ENCODE peak calls at places on chromosomes 1 and 21, in five cellular contexts. One of them, this sample, is unnamed. For H3K27me3, the result is how much of the 10 kb centered on the place peaks cover.

GRCh38 chr1:209643295-209644020 is 8.8 kb downstream of the LAMB3 start:
- DNase-seq in stomach: no peak
- DNase-seq in astrocyte: no peak
- DNase-seq in PC-3: no peak
- DNase-seq in uterus: peak
- DNase-seq in this sample: no peak

GRCh38 chr1:222095606-222096475 is 354.0 kb upstream of the DUSP10 start:
- DNase-seq in uterus: no peak
- DNase-seq in stomach: peak
- DNase-seq in PC-3: peak
- DNase-seq in astrocyte: no peak
- DNase-seq in this sample: peak

GRCh38 chr1:77322061-77322900 is 40.5 kb downstream of the AK5 start:
- DNase-seq in astrocyte: peak
- DNase-seq in uterus: no peak
- DNase-seq in stomach: no peak
- DNase-seq in PC-3: peak
- DNase-seq in this sample: peak

GRCh38 chr1:205597691-205598314 is 34.0 kb downstream of the ELK4 start:
- DNase-seq in astrocyte: no peak
- DNase-seq in uterus: no peak
- DNase-seq in stomach: no peak
- DNase-seq in PC-3: no peak
- DNase-seq in this sample: no peak

GRCh38 chr1:94304553-94304952 is 67.2 kb upstream of the ARHGAP29 start:
- DNase-seq in uterus: no peak
- DNase-seq in PC-3: peak
- DNase-seq in astrocyte: no peak
- DNase-seq in stomach: no peak
- DNase-seq in this sample: no peak

GRCh38 chr21:41289431-41289830 is 27.2 kb upstream of the FAM3B start:
- DNase-seq in PC-3: no peak
- DNase-seq in stomach: no peak
- DNase-seq in uterus: no peak
- DNase-seq in astrocyte: no peak
- DNase-seq in this sample: peak

GRCh38 chr1:58466618-58467241 is 79.8 kb downstream of the OMA1 start:
- DNase-seq in PC-3: no peak
- DNase-seq in stomach: no peak
- DNase-seq in astrocyte: no peak
- DNase-seq in uterus: no peak
- DNase-seq in this sample: peak

GRCh38 chr1:203278087-203278884 is 27.0 kb upstream of the BTG2 start:
- DNase-seq in uterus: peak
- DNase-seq in stomach: peak
- DNase-seq in astrocyte: peak
- DNase-seq in PC-3: no peak
- DNase-seq in this sample: peak

GRCh38 chr1:156788136-156788535 is 20.8 kb downstream of the PRCC start:
- DNase-seq in PC-3: no peak
- DNase-seq in astrocyte: no peak
- DNase-seq in uterus: no peak
- DNase-seq in stomach: no peak
- DNase-seq in this sample: no peak

GRCh38 chr1:67717876-67718275 is 32.9 kb downstream of the GADD45A start:
- DNase-seq in astrocyte: no peak
- DNase-seq in stomach: no peak
- DNase-seq in PC-3: peak
- DNase-seq in uterus: no peak
- DNase-seq in this sample: no peak

GRCh38 chr1:20184481-20184900 is 1.4 kb upstream of the UBXN10 start:
- DNase-seq in astrocyte: no peak
- DNase-seq in PC-3: no peak
- DNase-seq in uterus: no peak
- DNase-seq in stomach: no peak
- DNase-seq in this sample: no peak

GRCh38 chr1:29240400-29240837 is 4.1 kb downstream of the PTPRU start:
- DNase-seq in astrocyte: no peak
- DNase-seq in uterus: no peak
- DNase-seq in PC-3: no peak
- DNase-seq in stomach: no peak
- DNase-seq in this sample: peak

GRCh38 chr1:175369696-175370095 is 177.1 kb upstream of the KIAA0040 start:
- DNase-seq in stomach: no peak
- DNase-seq in PC-3: no peak
- DNase-seq in astrocyte: no peak
- DNase-seq in uterus: no peak
- DNase-seq in this sample: no peak

GRCh38 chr1:78586572-78586971 is 33.7 kb upstream of the IFI44L start:
- DNase-seq in PC-3: peak
- DNase-seq in uterus: no peak
- DNase-seq in astrocyte: peak
- DNase-seq in stomach: no peak
- DNase-seq in this sample: no peak

GRCh38 chr21:34183331-34183928 is 110.1 kb downstream of the MRPS6 start:
- DNase-seq in uterus: no peak
- DNase-seq in PC-3: no peak
- DNase-seq in astrocyte: no peak
- DNase-seq in stomach: no peak
- DNase-seq in this sample: no peak

DNA sequence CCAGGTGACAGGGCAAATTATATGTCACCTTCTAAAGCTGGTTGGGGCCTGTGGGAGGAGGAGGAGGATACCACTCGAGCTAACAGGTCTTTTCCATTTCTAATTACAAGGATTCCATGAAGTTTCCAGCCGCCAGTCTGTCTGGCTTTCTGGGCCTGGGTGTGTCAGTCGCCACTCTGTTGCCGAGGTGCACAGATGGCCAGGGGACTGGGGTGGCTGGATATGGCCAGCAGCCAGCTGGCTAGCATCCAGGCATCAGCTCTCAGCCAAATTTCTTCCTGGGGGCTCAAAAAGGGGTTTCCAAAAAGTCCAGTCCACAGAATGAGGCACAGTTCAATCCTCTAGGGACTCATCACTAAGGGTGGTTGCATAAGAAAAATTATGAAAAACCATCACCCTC is 32.4 kb downstream of the ITPKB start:
- DNase-seq in PC-3: no peak
- DNase-seq in astrocyte: no peak
- DNase-seq in stomach: no peak
- DNase-seq in uterus: no peak
- DNase-seq in this sample: no peak
- H3K27me3 ChIP-seq in PC-3: under half
- H3K27me3 ChIP-seq in astrocyte: under half
- H3K27me3 ChIP-seq in stomach: under half
- H3K27me3 ChIP-seq in uterus: under half
- H3K27me3 ChIP-seq in this sample: under half

DNA sequence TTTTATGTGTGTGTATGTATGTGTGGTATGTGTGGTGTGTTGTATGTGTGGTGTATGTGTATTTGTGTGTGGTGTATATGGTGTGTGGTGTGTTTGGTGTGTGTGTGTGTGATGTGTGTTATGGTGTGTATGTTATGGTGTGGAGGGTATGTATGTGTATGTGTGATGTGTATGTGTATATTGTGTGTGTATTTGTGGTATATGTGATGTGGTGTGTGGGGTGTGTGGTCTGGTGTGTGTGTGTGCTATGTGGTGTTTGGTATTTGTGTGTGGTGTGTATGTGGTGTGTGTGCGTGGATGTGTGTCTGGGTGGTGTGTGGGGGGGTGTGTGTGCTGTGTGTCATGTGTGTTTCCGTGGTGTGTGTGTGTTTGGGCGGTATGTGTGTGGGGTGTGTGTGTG is 59.3 kb downstream of the SH3BGR start:
- DNase-seq in astrocyte: no peak
- DNase-seq in uterus: no peak
- DNase-seq in stomach: no peak
- DNase-seq in PC-3: no peak
- DNase-seq in this sample: no peak
- H3K4me3 ChIP-seq in astrocyte: no peak
- H3K4me3 ChIP-seq in uterus: no peak
- H3K4me3 ChIP-seq in stomach: no peak
- H3K4me3 ChIP-seq in PC-3: no peak
- H3K4me3 ChIP-seq in this sample: no peak

GRCh38 chr1:3410435-3410915 is 44.0 kb upstream of the ARHGEF16 start:
- DNase-seq in PC-3: no peak
- DNase-seq in uterus: no peak
- DNase-seq in stomach: no peak
- DNase-seq in astrocyte: no peak
- DNase-seq in this sample: no peak
- H3K27me3 ChIP-seq in PC-3: half or more
- H3K27me3 ChIP-seq in uterus: under half
- H3K27me3 ChIP-seq in stomach: under half
- H3K27me3 ChIP-seq in astrocyte: under half
- H3K27me3 ChIP-seq in this sample: under half

DNA sequence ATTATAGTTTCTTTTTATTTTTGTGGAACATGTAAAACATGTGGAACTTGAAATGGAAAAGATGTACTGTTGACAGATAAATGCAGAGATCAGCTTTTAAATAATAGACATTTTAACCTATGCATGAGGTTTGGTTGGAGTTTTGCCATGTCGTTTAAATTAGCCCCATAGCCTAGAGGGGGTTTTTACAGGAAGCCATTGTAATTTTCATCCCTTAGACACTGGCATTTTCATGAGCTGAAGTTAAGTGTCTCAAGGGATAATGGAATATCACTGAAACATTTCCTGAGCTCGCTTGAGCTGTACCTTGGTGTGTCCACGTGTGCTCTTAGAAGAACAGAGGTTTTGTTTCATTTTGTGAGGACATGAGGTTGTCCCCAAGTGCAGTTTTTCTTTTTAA is 54.2 kb downstream of the HMCN1 start:
- DNase-seq in PC-3: no peak
- DNase-seq in astrocyte: no peak
- DNase-seq in stomach: no peak
- DNase-seq in uterus: no peak
- DNase-seq in this sample: no peak
- H3K4me3 ChIP-seq in PC-3: no peak
- H3K4me3 ChIP-seq in astrocyte: no peak
- H3K4me3 ChIP-seq in stomach: no peak
- H3K4me3 ChIP-seq in uterus: no peak
- H3K4me3 ChIP-seq in this sample: no peak

GRCh38 chr1:231424950-231425805 is 3.1 kb upstream of the EGLN1 start:
- DNase-seq in stomach: no peak
- DNase-seq in astrocyte: no peak
- DNase-seq in PC-3: peak
- DNase-seq in uterus: no peak
- DNase-seq in this sample: no peak
- H3K27me3 ChIP-seq in stomach: under half
- H3K27me3 ChIP-seq in astrocyte: under half
- H3K27me3 ChIP-seq in PC-3: under half
- H3K27me3 ChIP-seq in uterus: under half
- H3K27me3 ChIP-seq in this sample: under half

GRCh38 chr1:115672224-115673009 is 30.6 kb downstream of the VANGL1 start:
- DNase-seq in astrocyte: no peak
- DNase-seq in PC-3: no peak
- DNase-seq in stomach: no peak
- DNase-seq in uterus: no peak
- DNase-seq in this sample: no peak
- H3K4me3 ChIP-seq in astrocyte: no peak
- H3K4me3 ChIP-seq in PC-3: no peak
- H3K4me3 ChIP-seq in stomach: no peak
- H3K4me3 ChIP-seq in uterus: no peak
- H3K4me3 ChIP-seq in this sample: no peak

GRCh38 chr1:181038399-181038873 is 4.7 kb downstream of the MR1 start:
- DNase-seq in stomach: peak
- DNase-seq in PC-3: peak
- DNase-seq in uterus: peak
- DNase-seq in astrocyte: peak
- DNase-seq in this sample: peak

GRCh38 chr1:181040284-181040865 is 6.6 kb downstream of the MR1 start:
- DNase-seq in uterus: no peak
- DNase-seq in PC-3: no peak
- DNase-seq in stomach: no peak
- DNase-seq in astrocyte: no peak
- DNase-seq in this sample: no peak

GRCh38 chr1:181044449-181044966 is 10.7 kb downstream of the MR1 start:
- DNase-seq in stomach: peak
- DNase-seq in astrocyte: no peak
- DNase-seq in uterus: no peak
- DNase-seq in PC-3: peak
- DNase-seq in this sample: no peak

DNA sequence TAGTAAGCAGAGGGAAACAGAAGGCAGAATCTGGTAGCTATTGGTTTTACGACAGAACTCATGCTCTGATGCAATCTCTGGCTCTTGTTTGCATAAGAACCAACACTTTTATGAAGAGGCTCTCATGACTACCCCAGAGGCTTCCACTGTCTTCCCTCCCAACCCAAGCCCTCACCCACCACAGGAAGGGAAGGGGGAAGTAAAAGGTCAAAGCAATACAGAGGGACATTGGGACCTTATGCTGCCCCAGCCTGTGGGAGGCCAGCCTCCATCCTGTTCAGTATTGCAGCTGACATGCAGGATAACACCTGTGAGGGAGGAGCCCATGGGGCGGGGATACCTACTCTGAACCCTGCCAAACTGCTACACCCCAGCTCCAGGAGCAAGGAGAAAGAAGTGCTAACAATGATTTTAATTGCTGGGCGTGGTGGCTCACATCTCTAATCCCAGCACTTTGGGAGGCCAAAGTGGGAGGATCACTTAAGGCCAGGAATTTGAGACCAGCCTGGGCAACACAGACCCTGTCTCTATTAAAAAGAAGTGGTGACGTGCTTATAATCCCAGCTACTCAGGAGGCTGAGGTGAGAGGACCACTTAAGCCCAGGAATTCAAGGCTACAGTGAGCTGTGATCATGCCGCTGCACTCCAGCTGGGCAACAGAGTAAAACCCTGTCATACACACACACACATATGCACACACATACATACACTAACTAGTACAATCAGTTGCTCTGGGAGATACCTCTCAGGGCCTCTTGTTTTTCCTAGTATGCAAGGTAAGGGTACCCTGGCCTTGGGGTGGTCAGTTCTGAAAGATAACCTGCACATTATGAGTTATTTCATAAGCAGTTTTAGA is 9.5 kb downstream of the MR1 start:
- DNase-seq in uterus: no peak
- DNase-seq in stomach: no peak
- DNase-seq in PC-3: peak
- DNase-seq in astrocyte: no peak
- DNase-seq in this sample: peak
- H3K27me3 ChIP-seq in uterus: under half
- H3K27me3 ChIP-seq in stomach: under half
- H3K27me3 ChIP-seq in PC-3: under half
- H3K27me3 ChIP-seq in astrocyte: under half
- H3K27me3 ChIP-seq in this sample: under half

DNA sequence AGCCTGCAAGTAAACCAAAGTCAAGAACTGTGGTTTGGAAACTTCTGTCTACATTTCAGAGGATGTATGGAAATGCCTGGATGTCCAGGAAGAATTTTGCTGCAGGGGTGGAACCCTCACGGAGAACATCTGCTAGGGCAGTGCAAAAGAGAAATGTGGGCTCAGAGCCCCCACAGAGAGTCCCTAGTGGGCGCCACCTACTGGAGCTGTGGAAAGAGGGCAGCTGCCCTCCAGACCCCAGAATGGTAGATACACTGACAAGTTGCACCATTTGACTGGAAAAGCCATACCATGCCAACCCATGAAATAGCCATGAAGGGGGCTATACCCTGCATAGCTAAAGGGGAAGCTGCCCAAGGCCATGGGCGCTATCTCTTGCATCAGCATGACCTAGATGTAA is 1672.4 kb downstream of the KCNT2 start:
- DNase-seq in astrocyte: no peak
- DNase-seq in PC-3: no peak
- DNase-seq in stomach: no peak
- DNase-seq in uterus: no peak
- DNase-seq in this sample: no peak
- H3K4me3 ChIP-seq in astrocyte: no peak
- H3K4me3 ChIP-seq in PC-3: no peak
- H3K4me3 ChIP-seq in stomach: no peak
- H3K4me3 ChIP-seq in uterus: no peak
- H3K4me3 ChIP-seq in this sample: no peak